ENCODE peak calls at places on chromosomes 13 and 19, in four cellular contexts. N, J, C and Z are unnamed samples.

GRCh38 chr13:102040812-102041211 is 361.0 kb downstream of the FGF14 start:
- DNase-seq in N (no peak), C (no peak), J (no peak), Z (no peak)

GRCh38 chr13:40315416-40316064 is 350.9 kb downstream of the FOXO1 start:
- DNase-seq in J (peak; percentile 11), N (no peak), C (no peak), Z (peak; percentile 45)

GRCh38 chr13:20608438-20609020 is 41.6 kb downstream of the IFT88 start:
- DNase-seq in N (no peak), C (no peak), J (no peak), Z (no peak)

GRCh38 chr19:11984986-11985385 is 20.1 kb downstream of the ZNF763 start:
- DNase-seq in C (peak; percentile 48), J (peak; percentile 77), N (no peak), Z (no peak)

GRCh38 chr19:11242864-11243797 is 3.7 kb downstream of the ANGPTL8 start:
- DNase-seq in C (peak; percentile 95), N (peak; percentile 83), J (peak; percentile 85), Z (peak; percentile 64)

GRCh38 chr13:19681517-19681916 is 48.1 kb downstream of the MPHOSPH8 start:
- DNase-seq in J (peak; percentile 57), C (no peak), N (no peak), Z (no peak)

GRCh38 chr19:11414544-11414943 is 4.6 kb downstream of the RGL3 start:
- DNase-seq in N (no peak), C (no peak), J (no peak), Z (no peak)

GRCh38 chr19:46404884-46405658 is 8.3 kb downstream of the CCDC8 start:
- DNase-seq in C (peak; percentile 78), N (no peak), J (peak; percentile 82), Z (peak; percentile 6)

GRCh38 chr19:44689290-44690130 is 9.4 kb upstream of the CEACAM16 start:
- DNase-seq in J (peak; percentile 82), N (peak; percentile 75), C (peak; percentile 86), Z (peak; percentile 43)
- H2BK120ac ChIP-seq in J (no peak overlapping the region), N (no peak overlapping the region), C (no peak overlapping the region), Z (no peak overlapping the region)

GRCh38 chr19:58054792-58055482 is 4.1 kb upstream of the ZNF135 start:
- DNase-seq in J (peak; percentile 68), N (no peak), C (peak; percentile 74), Z (no peak)
- H2AK5ac ChIP-seq in J (no peak overlapping the region), N (no peak overlapping the region), C (no peak overlapping the region), Z (no peak overlapping the region)

GRCh38 chr13:33277351-33277750 is 8.2 kb downstream of the STARD13 start:
- DNase-seq in N (no peak), C (no peak), J (no peak), Z (no peak)
- H2BK120ac ChIP-seq in N (no peak overlapping the region), C (no peak overlapping the region), J (no peak overlapping the region), Z (peak overlapping the region; percentile 37)

GRCh38 chr19:17234911-17235617 is 9.0 kb downstream of the OCEL1 start:
- DNase-seq in C (peak; percentile 81), N (no peak), J (peak; percentile 77), Z (peak; percentile 64)
- H2AK5ac ChIP-seq in C (no peak overlapping the region), N (peak overlapping the region; percentile 96), J (peak overlapping the region; percentile 92), Z (peak overlapping the region; percentile 16)

GRCh38 chr13:66634384-66634783 is 595.8 kb downstream of the PCDH9 start:
- DNase-seq in N (no peak), J (no peak), C (no peak), Z (no peak)
- H2BK120ac ChIP-seq in N (no peak overlapping the region), J (no peak overlapping the region), C (no peak overlapping the region), Z (no peak overlapping the region)

GRCh38 chr13:59099182-59099950 is 1064.4 kb downstream of the DIAPH3 start:
- DNase-seq in C (no peak), J (peak; percentile 25), N (peak; percentile 37), Z (no peak)
- H2AK5ac ChIP-seq in C (no peak overlapping the region), J (no peak overlapping the region), N (no peak overlapping the region), Z (no peak overlapping the region)

DNA sequence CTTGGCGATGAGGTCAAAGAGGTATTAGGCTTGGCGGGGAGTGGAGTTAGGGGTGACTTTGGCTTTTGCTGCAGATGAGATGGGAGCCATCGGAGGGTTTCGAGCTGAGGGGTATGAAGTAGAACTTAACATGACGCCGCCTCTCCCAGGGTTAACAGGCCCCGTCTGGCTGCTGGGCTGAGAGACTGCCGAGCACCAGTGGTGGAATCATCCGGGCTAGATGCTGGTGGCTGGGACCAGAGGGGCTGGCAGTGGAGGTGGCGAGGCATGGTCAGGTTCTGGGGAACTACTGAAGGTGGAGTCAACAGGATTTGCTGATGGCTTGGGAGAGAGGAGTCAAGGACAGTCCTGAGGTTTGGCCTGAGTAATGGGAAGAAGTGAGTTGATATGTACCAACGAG is 4.9 kb downstream of the RFX2 start:
- DNase-seq in J (no peak), C (no peak), N (no peak), Z (peak; percentile 58)
- H2BK120ac ChIP-seq in J (no peak overlapping the region), C (no peak overlapping the region), N (no peak overlapping the region), Z (no peak overlapping the region)

GRCh38 chr19:41926861-41927809 is 1.1 kb downstream of the ERFL start:
- DNase-seq in N (no peak), C (no peak), J (no peak), Z (no peak)
- H2AK5ac ChIP-seq in N (no peak overlapping the region), C (no peak overlapping the region), J (no peak overlapping the region), Z (no peak overlapping the region)

GRCh38 chr19:52010674-52011073 is 2.7 kb upstream of the ZNF615 start:
- DNase-seq in J (no peak), N (no peak), C (no peak), Z (no peak)

GRCh38 chr19:52007436-52007804 is 591 bp downstream of the ZNF615 start:
- DNase-seq in C (peak; percentile 36), N (peak; percentile 26), J (peak; percentile 54), Z (no peak)

GRCh38 chr19:52007805-52008557 is at the start of gene ZNF615:
- DNase-seq in J (peak; percentile 94), N (peak; percentile 84), C (peak; percentile 88), Z (peak; percentile 93)
- H2BK120ac ChIP-seq in J (no peak within 1 kb of the TSS), N (no peak within 1 kb of the TSS), C (peak within 1 kb of the TSS; percentile 97), Z (peak within 1 kb of the TSS; percentile 65)